ENCODE peak calls at places on chromosome 10, in six cellular contexts. U is ovary; D is activated CD4-positive, alpha-beta T cell treated with anti-CD3 and anti-CD28 coated beads for 48 hours; L is GM13976; J is activated T-cell treated with anti-CD3 and anti-CD28 coated beads, Interleukin-2, amount 50 U/mL, for 72 hours; S is stimulated activated CD8-positive, alpha-beta memory T cell treated with anti-CD3 and anti-CD28 coated beads, Interleukin-15, amount 100 ng/mL, for 4 hours. W is an unnamed sample.

GRCh38 chr10:34821587-34822585 is 6.8 kb upstream of the PARD3 start:
- DNase-seq in U (no peak), D (no peak), L (no peak), J (no peak), S (no peak), W (no peak)

GRCh38 chr10:43854042-43854441 is 205.4 kb upstream of the ZNF32 start:
- DNase-seq in U (no peak), D (no peak), L (no peak), J (no peak), S (no peak), W (no peak)

GRCh38 chr10:23395017-23395416 is 43.9 kb upstream of the OTUD1 start:
- DNase-seq in U (no peak), D (no peak), L (no peak), J (no peak), S (no peak), W (no peak)

GRCh38 chr10:50385610-50386009 is 134.3 kb upstream of the ASAH2 start:
- DNase-seq in U (no peak), D (no peak), L (no peak), J (no peak), S (no peak), W (no peak)

GRCh38 chr10:132355754-132356153 is 23.8 kb downstream of the LRRC27 start:
- DNase-seq in U (no peak), D (no peak), L (no peak), J (no peak), S (no peak), W (no peak)

GRCh38 chr10:49290131-49290530 is 8.8 kb upstream of the C10orf71 start:
- DNase-seq in U (no peak), D (no peak), L (no peak), J (no peak), S (no peak), W (no peak)

GRCh38 chr10:101111547-101111946 is 19.6 kb upstream of the TLX1 start:
- DNase-seq in U (no peak), D (no peak), L (no peak), J (no peak), S (no peak), W (no peak)

GRCh38 chr10:131842351-131843088 is 58.3 kb upstream of the PPP2R2D start:
- DNase-seq in U (no peak), D (no peak), L (no peak), J (no peak), S (no peak), W (no peak)

GRCh38 chr10:132645630-132646442 is 108.2 kb downstream of the INPP5A start:
- DNase-seq in U (no peak), D (no peak), L (no peak), J (no peak), S (no peak), W (no peak)

GRCh38 chr10:61752111-61753011 is 89.6 kb downstream of the CABCOCO1 start:
- DNase-seq in U (no peak), D (no peak), L (no peak), J (no peak), S (no peak), W (no peak)

GRCh38 chr10:17607603-17608332 is 9.4 kb downstream of the HACD1 start:
- DNase-seq in U (no peak), D (peak; percentile 10), L (peak; percentile 59), J (peak; percentile 5), S (no peak), W (peak; percentile 9)

GRCh38 chr10:47354162-47354561 is 6.0 kb downstream of the RBP3 start:
- DNase-seq in U (no peak), D (no peak), L (no peak), J (no peak), S (no peak), W (no peak)

GRCh38 chr10:3031490-3031889 is 35.9 kb upstream of the PFKP start:
- DNase-seq in U (no peak), D (no peak), L (no peak), J (no peak), S (no peak), W (no peak)

GRCh38 chr10:114714281-114714741 is 56.2 kb upstream of the ABLIM1 start:
- DNase-seq in U (no peak), D (no peak), L (no peak), J (no peak), S (no peak), W (no peak)

GRCh38 chr10:61992059-61992460 is 90.6 kb downstream of the ARID5B start:
- DNase-seq in U (no peak), D (no peak), L (no peak), J (peak; percentile 36), S (no peak), W (no peak)

GRCh38 chr10:117242463-117242832 is 1.5 kb downstream of the SLC18A2 start:
- DNase-seq in U (no peak), D (no peak), L (no peak), J (no peak), S (no peak), W (no peak)

GRCh38 chr10:16952010-16952550 is 134.9 kb upstream of the RSU1 start:
- DNase-seq in U (no peak), D (no peak), L (no peak), J (no peak), S (no peak), W (no peak)

GRCh38 chr10:79027147-79028055 is 41.4 kb upstream of the ZMIZ1 start:
- DNase-seq in U (no peak), D (no peak), L (no peak), J (peak; percentile 49), S (peak; percentile 56), W (no peak)

GRCh38 chr10:114876169-114876568 is 54.6 kb downstream of the FHIP2A start:
- DNase-seq in U (no peak), D (no peak), L (no peak), J (no peak), S (no peak), W (peak; percentile 12)

GRCh38 chr10:74145133-74145532 is 5.5 kb downstream of the AP3M1 start:
- DNase-seq in U (no peak), D (no peak), L (no peak), J (no peak), S (no peak), W (no peak)

GRCh38 chr10:4280481-4281206 is 495.6 kb upstream of the KLF6 start:
- DNase-seq in U (no peak), D (no peak), L (no peak), J (no peak), S (no peak), W (no peak)

W was measured in HL-60.